ENCODE peak calls at places on chromosomes 16 and 17, in eight cellular contexts. S is coronary artery; J is brain microvascular endothelial cell; P is fibroblast of the aortic adventitia; R is GM23338; Y is effector CD4-positive, alpha-beta T cell; G is amniotic epithelial cell; F is hippocampal formation. L is an unnamed sample.

GRCh38 chr17:78250891-78251772 is 19.7 kb downstream of the TMEM235 start:
- DNase-seq in J (peak), R (peak), F (peak), Y (peak), P (peak), S (peak), G (peak), L (peak)

GRCh38 chr17:78124836-78125137 is 3.8 kb downstream of the TMC6 start:
- DNase-seq in S (no peak), G (no peak), F (no peak), R (no peak), J (no peak), P (no peak), Y (no peak), L (no peak)

GRCh38 chr17:11986939-11987329 is 10.3 kb downstream of the ZNF18 start:
- DNase-seq in F (peak), R (peak), Y (no peak), P (peak), S (no peak), G (peak), J (peak), L (peak)

GRCh38 chr17:41642252-41643156 is 18.1 kb upstream of the KRT17 start:
- DNase-seq in R (no peak), P (no peak), J (no peak), Y (no peak), S (no peak), G (no peak), F (no peak), L (no peak)

GRCh38 chr17:29140051-29140582 is 40.1 kb downstream of the MYO18A start:
- DNase-seq in R (peak), Y (peak), P (peak), S (peak), F (peak), G (peak), J (peak), L (peak)

GRCh38 chr16:74973304-74973703 is 11.6 kb downstream of the WDR59 start:
- DNase-seq in S (no peak), Y (no peak), J (no peak), G (no peak), R (no peak), F (no peak), P (no peak), L (no peak)

GRCh38 chr17:83151442-83152220 is 72.2 kb downstream of the METRNL start:
- DNase-seq in P (peak), S (peak), J (peak), Y (no peak), R (peak), G (peak), F (no peak), L (peak)

GRCh38 chr17:83194761-83195329 is 115.4 kb downstream of the METRNL start:
- DNase-seq in S (no peak), J (no peak), P (no peak), F (no peak), Y (no peak), R (no peak), G (peak), L (peak)

GRCh38 chr16:81554993-81555392 is 110.4 kb downstream of the CMIP start:
- DNase-seq in S (no peak), P (no peak), J (no peak), R (no peak), F (no peak), Y (no peak), G (no peak), L (no peak)

GRCh38 chr17:33523577-33523981 is 230.5 kb upstream of the ASIC2 start:
- DNase-seq in J (peak), S (no peak), G (peak), F (peak), R (no peak), P (no peak), Y (no peak), L (peak)

L was measured in AG10803.